ENCODE peak calls at places on chromosomes 5 and 9, in five cellular contexts. H is HepG2, B is K562, O is HCT116, V is H1. Q is an unnamed sample.

GRCh38 chr9:108168451-108168850 is 678.9 kb upstream of the KLF4 start:
- DNase-seq in H (no peak), V (no peak), B (no peak), O (no peak), Q (no peak)

GRCh38 chr5:89595065-89595464 is 712.1 kb upstream of the MEF2C start:
- DNase-seq in B (no peak), O (no peak), H (no peak), V (no peak), Q (no peak)

GRCh38 chr5:17118631-17119030 is 98.8 kb upstream of the BASP1 start:
- DNase-seq in V (no peak), H (peak; percentile 16), O (peak; percentile 70), B (no peak), Q (no peak)

GRCh38 chr9:85043248-85043647 is 373.7 kb downstream of the NTRK2 start:
- DNase-seq in V (no peak), H (no peak), O (no peak), B (no peak), Q (no peak)

GRCh38 chr5:36877667-36878420 is 1.3 kb downstream of the NIPBL start:
- DNase-seq in H (peak; percentile 47), V (no peak), B (no peak), O (peak; percentile 32), Q (no peak)

GRCh38 chr5:78016831-78017529 is 240.8 kb upstream of the TBCA start:
- DNase-seq in H (no peak), B (no peak), O (no peak), V (no peak), Q (no peak)

GRCh38 chr9:129902735-129903134 is 67.5 kb downstream of the USP20 start:
- DNase-seq in B (no peak), V (no peak), H (no peak), O (no peak), Q (no peak)

GRCh38 chr5:206406-206805 is 11.5 kb downstream of the CCDC127 start:
- DNase-seq in V (no peak), B (no peak), O (no peak), H (no peak), Q (no peak)

GRCh38 chr5:6365142-6365976 is 13.0 kb downstream of the MED10 start:
- DNase-seq in B (no peak), H (no peak), V (no peak), O (no peak), Q (no peak)

GRCh38 chr9:79221084-79221483 is 350.7 kb upstream of the TLE4 start:
- DNase-seq in O (no peak), B (no peak), H (no peak), V (no peak), Q (no peak)

GRCh38 chr5:73448451-73449136 is at the start of gene FOXD1:
- DNase-seq in O (peak; percentile 92), B (peak; percentile 48), H (peak; percentile 32), V (no peak), Q (no peak)

GRCh38 chr5:168291281-168291960 is at the start of gene WWC1:
- DNase-seq in H (peak; percentile 63), V (no peak), B (peak; percentile 45), O (peak; percentile 79), Q (peak; percentile 31)

GRCh38 chr9:119938871-119939270 is 569.6 kb upstream of the BRINP1 start:
- DNase-seq in V (no peak), O (no peak), H (no peak), B (no peak), Q (no peak)

GRCh38 chr9:20640331-20641187 is 18.3 kb upstream of the MLLT3 start:
- DNase-seq in H (no peak), V (no peak), O (no peak), B (no peak), Q (peak; percentile 99)

GRCh38 chr9:122184551-122184950 is 24.8 kb downstream of the MORN5 start:
- DNase-seq in B (no peak), O (no peak), V (no peak), H (no peak), Q (no peak)

GRCh38 chr9:96029722-96030515 is 154.4 kb downstream of the ERCC6L2 start:
- DNase-seq in O (no peak), B (no peak), V (no peak), H (no peak), Q (no peak)

GRCh38 chr9:22469928-22470544 is 23.4 kb downstream of the DMRTA1 start:
- DNase-seq in V (no peak), B (no peak), H (peak; percentile 24), O (peak; percentile 26), Q (peak; percentile 3)

GRCh38 chr5:14308384-14309154 is 165.4 kb downstream of the TRIO start:
- DNase-seq in V (no peak), B (no peak), H (no peak), O (no peak), Q (no peak)

GRCh38 chr5:91357012-91357634 is 26.0 kb downstream of the ARRDC3 start:
- DNase-seq in V (no peak), O (no peak), H (no peak), B (no peak), Q (no peak)

GRCh38 chr9:136728548-136729123 is 14.1 kb downstream of the LCN10 start:
- DNase-seq in H (no peak), V (no peak), B (peak; percentile 76), O (no peak), Q (no peak)

GRCh38 chr9:4764033-4764432 is 23.0 kb upstream of the AK3 start:
- DNase-seq in H (no peak), V (no peak), B (no peak), O (no peak), Q (no peak)

GRCh38 chr5:177511796-177512675 is 2.4 kb upstream of the DOK3 start:
- DNase-seq in B (no peak), V (no peak), O (no peak), H (no peak), Q (no peak)
- TF ChIP-seq SRF in B (no peak), V (no peak), O (no peak), H (no peak), Q (no peak)

GRCh38 chr5:172633403-172633970 is 7.6 kb upstream of the NEURL1B start:
- DNase-seq in B (no peak), O (no peak), V (no peak), H (no peak), Q (no peak)
- TF ChIP-seq SRF in B (no peak), O (no peak), V (no peak), H (no peak), Q (no peak)

GRCh38 chr5:134466241-134467069 is 54.8 kb upstream of the CDKN2AIPNL start:
- DNase-seq in V (peak; percentile 88), B (peak; percentile 74), H (peak; percentile 86), O (peak; percentile 80), Q (no peak)
- TF ChIP-seq SRF in V (no peak), B (no peak), H (no peak), O (no peak), Q (no peak)

GRCh38 chr9:69145148-69145547 is 28.9 kb upstream of the TJP2 start:
- DNase-seq in V (no peak), B (no peak), O (no peak), H (no peak), Q (no peak)

GRCh38 chr9:69139596-69139995 is 34.5 kb upstream of the TJP2 start:
- DNase-seq in O (no peak), B (no peak), H (no peak), V (no peak), Q (no peak)

GRCh38 chr9:69140123-69140741 is 33.8 kb upstream of the TJP2 start:
- DNase-seq in B (no peak), O (no peak), H (no peak), V (no peak), Q (no peak)

GRCh38 chr9:69143291-69143690 is 30.8 kb upstream of the TJP2 start:
- DNase-seq in H (no peak), V (no peak), O (no peak), B (no peak), Q (no peak)

DNA sequence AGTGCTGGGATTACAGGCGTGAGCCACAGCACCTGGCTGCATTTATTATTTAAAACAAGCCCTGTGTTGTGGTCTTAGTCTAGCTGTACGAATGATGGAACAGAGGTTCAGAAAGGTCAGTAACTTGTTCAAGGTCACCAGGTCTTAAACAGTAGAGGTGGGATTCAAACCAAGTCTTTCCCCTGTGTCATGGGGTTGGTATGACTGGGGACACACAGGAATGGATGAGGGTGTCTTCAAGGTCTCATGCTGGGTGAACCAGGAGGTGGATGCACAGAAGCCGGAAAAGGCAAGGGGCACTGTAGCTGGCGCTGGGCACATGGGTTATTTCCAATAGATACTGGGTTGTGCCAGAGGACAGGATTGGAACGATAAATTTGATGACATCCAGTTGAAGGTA is 32.2 kb upstream of the TJP2 start:
- DNase-seq in H (no peak), V (no peak), O (no peak), B (no peak), Q (no peak)
- TF ChIP-seq SRF in H (no peak), V (no peak), O (no peak), B (no peak), Q (no peak)

GRCh38 chr5:57448287-57448686 is 34.3 kb downstream of the ACTBL2 start:
- DNase-seq in V (no peak), H (no peak), O (no peak), B (no peak), Q (no peak)

GRCh38 chr5:57453728-57454127 is 28.9 kb downstream of the ACTBL2 start:
- DNase-seq in O (no peak), H (no peak), B (no peak), V (no peak), Q (no peak)

GRCh38 chr5:57448751-57449150 is 33.9 kb downstream of the ACTBL2 start:
- DNase-seq in H (no peak), B (no peak), V (no peak), O (no peak), Q (no peak)

GRCh38 chr5:57452885-57453284 is 29.7 kb downstream of the ACTBL2 start:
- DNase-seq in O (no peak), B (no peak), V (no peak), H (no peak), Q (no peak)

DNA sequence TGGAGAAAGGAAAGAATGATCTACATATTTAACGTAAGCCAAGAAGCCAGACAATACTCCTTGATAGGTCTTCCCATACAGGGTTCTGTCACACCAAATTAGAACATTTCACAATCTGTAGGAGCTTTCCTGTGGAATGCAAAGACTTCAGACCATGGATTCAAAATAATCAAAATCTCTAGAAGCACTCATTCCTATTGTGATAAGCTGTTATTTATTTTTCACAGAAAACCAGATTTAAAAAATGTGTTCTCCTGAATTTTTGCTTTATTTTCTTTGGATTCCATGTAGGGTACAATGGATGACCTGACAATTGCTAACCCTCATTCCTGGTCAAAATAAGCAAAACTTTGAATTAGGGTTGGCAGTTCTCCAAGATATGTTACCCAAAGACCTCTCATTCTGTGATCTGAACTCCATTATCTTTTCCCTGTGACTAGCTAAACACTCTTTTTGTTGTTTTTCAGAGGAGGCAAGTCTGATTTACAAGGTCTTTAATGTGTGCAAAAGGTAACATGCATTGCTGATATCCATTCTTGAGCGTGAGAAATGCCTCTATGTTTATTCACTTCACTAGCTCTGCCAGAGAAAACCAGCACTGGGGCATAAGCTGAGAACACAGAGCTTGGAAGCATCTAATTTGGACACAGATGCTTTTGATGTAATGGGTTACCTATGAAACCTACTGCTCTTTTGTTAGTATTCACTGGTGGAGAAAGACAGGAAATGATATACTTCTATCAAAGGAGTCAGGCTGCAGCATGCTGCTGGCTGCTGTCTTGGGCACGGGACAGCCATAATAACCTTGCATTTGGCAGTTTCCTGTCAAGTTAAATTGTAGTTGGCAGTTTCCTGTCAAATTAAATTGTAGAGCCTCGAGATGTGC is 31.4 kb downstream of the ACTBL2 start:
- DNase-seq in V (no peak), H (no peak), B (no peak), O (no peak), Q (no peak)
- TF ChIP-seq SRF in V (no peak), H (no peak), B (no peak), O (no peak), Q (no peak)

Q was measured in GM12878.